ENCODE peak calls at places on chromosome 5, in eight cellular contexts. B, Z, H, E, U, I, P and M are unnamed samples.

GRCh38 chr5:111083323-111083722 is 8.8 kb upstream of the WDR36 start:
- DNase-seq in B (no peak), Z (no peak), H (peak; percentile 81), E (no peak), U (no peak), I (no peak), P (no peak), M (no peak)

GRCh38 chr5:128649183-128649582 is 111.1 kb upstream of the FBN2 start:
- DNase-seq in B (peak; percentile 58), Z (peak; percentile 86), H (no peak), E (no peak), U (no peak), I (peak; percentile 72), P (no peak), M (no peak)

GRCh38 chr5:103271570-103272289 is 13.2 kb downstream of the MACIR start:
- DNase-seq in B (no peak), Z (peak; percentile 27), H (no peak), E (no peak), U (no peak), I (peak; percentile 19), P (no peak), M (no peak)

GRCh38 chr5:91707521-91707841 is 324.4 kb upstream of the ARRDC3 start:
- DNase-seq in B (no peak), Z (no peak), H (no peak), E (no peak), U (no peak), I (no peak), P (no peak), M (no peak)

GRCh38 chr5:10756539-10756938 is 4.5 kb downstream of the DAP start:
- DNase-seq in B (peak; percentile 36), Z (peak; percentile 38), H (peak; percentile 45), E (no peak), U (peak; percentile 44), I (peak; percentile 78), P (no peak), M (no peak)

GRCh38 chr5:155898284-155898683 is 428.7 kb upstream of the SGCD start:
- DNase-seq in B (no peak), Z (no peak), H (no peak), E (no peak), U (no peak), I (no peak), P (no peak), M (no peak)

GRCh38 chr5:171449426-171449825 is 30.0 kb downstream of the FGF18 start:
- DNase-seq in B (no peak), Z (no peak), H (no peak), E (no peak), U (no peak), I (no peak), P (no peak), M (no peak)

GRCh38 chr5:73278693-73279092 is 105.7 kb downstream of the TMEM174 start:
- DNase-seq in B (no peak), Z (no peak), H (no peak), E (no peak), U (no peak), I (no peak), P (no peak), M (no peak)

GRCh38 chr5:103216137-103216536 is 42.4 kb upstream of the MACIR start:
- DNase-seq in B (no peak), Z (peak; percentile 67), H (no peak), E (no peak), U (no peak), I (no peak), P (no peak), M (no peak)

GRCh38 chr5:87354496-87354895 is 58.2 kb downstream of the CCNH start:
- DNase-seq in B (no peak), Z (no peak), H (no peak), E (no peak), U (no peak), I (no peak), P (no peak), M (no peak)

GRCh38 chr5:138025285-138025684 is 7.6 kb downstream of the FAM13B start:
- DNase-seq in B (no peak), Z (no peak), H (no peak), E (no peak), U (no peak), I (no peak), P (no peak), M (no peak)

GRCh38 chr5:154410786-154411185 is 35.0 kb upstream of the SAP30L start:
- DNase-seq in B (no peak), Z (no peak), H (no peak), E (no peak), U (no peak), I (no peak), P (no peak), M (no peak)

GRCh38 chr5:159571501-159572244 is 241.4 kb upstream of the IL12B start:
- DNase-seq in B (no peak), Z (no peak), H (no peak), E (no peak), U (no peak), I (no peak), P (no peak), M (no peak)

GRCh38 chr5:86525623-86526022 is 92.1 kb upstream of the COX7C start:
- DNase-seq in B (no peak), Z (no peak), H (no peak), E (no peak), U (no peak), I (no peak), P (no peak), M (no peak)

DNA sequence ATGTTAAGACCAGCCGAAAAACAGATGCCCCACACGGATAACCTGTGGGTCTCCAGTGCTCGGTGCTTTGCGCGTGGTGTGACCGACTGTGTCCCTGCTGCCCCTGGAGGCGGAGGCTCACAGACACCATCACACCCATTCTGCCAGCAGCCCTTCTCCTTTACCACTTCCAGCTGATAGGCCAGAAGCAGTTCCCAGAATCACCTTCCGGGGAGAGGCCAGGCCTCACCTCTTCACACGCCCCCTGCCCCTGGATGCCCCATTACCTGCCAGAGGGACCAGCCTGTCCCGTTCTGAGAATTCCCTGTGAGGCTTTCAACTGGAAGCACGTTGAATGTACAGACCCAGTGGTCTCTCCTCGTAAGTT is 21.6 kb upstream of the LRRC14B start:
- DNase-seq in B (no peak), Z (no peak), H (no peak), E (no peak), U (no peak), I (no peak), P (no peak), M (no peak)
- H3K4me3 ChIP-seq in B (no peak overlapping the region), Z (no peak overlapping the region), H (no peak overlapping the region), E (no peak overlapping the region), U (no peak overlapping the region), I (no peak overlapping the region), P (no peak overlapping the region), M (no peak overlapping the region)

GRCh38 chr5:140296289-140296688 is 6.6 kb downstream of the PFDN1 start:
- DNase-seq in B (no peak), Z (peak; percentile 26), H (no peak), E (no peak), U (no peak), I (no peak), P (no peak), M (no peak)

GRCh38 chr5:140294753-140295152 is 8.1 kb downstream of the PFDN1 start:
- DNase-seq in B (no peak), Z (no peak), H (no peak), E (no peak), U (no peak), I (no peak), P (no peak), M (no peak)

GRCh38 chr5:140295414-140295813 is 7.5 kb downstream of the PFDN1 start:
- DNase-seq in B (peak; percentile 92), Z (peak; percentile 98), H (peak; percentile 87), E (no peak), U (peak; percentile 91), I (peak; percentile 93), P (no peak), M (peak; percentile 85)

GRCh38 chr5:140292212-140293040 is 10.5 kb downstream of the PFDN1 start:
- DNase-seq in B (no peak), Z (peak; percentile 24), H (no peak), E (no peak), U (no peak), I (no peak), P (no peak), M (no peak)

GRCh38 chr5:140293091-140293996 is 9.6 kb downstream of the PFDN1 start:
- DNase-seq in B (no peak), Z (peak; percentile 70), H (no peak), E (no peak), U (no peak), I (peak; percentile 66), P (no peak), M (no peak)
- H3K4me3 ChIP-seq in B (no peak overlapping the region), Z (no peak overlapping the region), H (no peak overlapping the region), E (no peak overlapping the region), U (no peak overlapping the region), I (no peak overlapping the region), P (no peak overlapping the region), M (no peak overlapping the region)

GRCh38 chr5:149141224-149141956 is at the start of gene ABLIM3:
- DNase-seq in B (peak; percentile 72), Z (peak; percentile 74), H (peak; percentile 62), E (peak; percentile 51), U (no peak), I (peak; percentile 65), P (peak; percentile 93), M (no peak)

GRCh38 chr5:149141957-149142851 is 911 bp downstream of the ABLIM3 start:
- DNase-seq in B (no peak), Z (peak; percentile 48), H (no peak), E (no peak), U (no peak), I (peak; percentile 50), P (no peak), M (no peak)

GRCh38 chr5:149144637-149145036 is 3.3 kb downstream of the ABLIM3 start:
- DNase-seq in B (no peak), Z (no peak), H (no peak), E (no peak), U (no peak), I (peak; percentile 26), P (no peak), M (no peak)

GRCh38 chr5:149145138-149145537 is 3.8 kb downstream of the ABLIM3 start:
- DNase-seq in B (no peak), Z (no peak), H (no peak), E (no peak), U (no peak), I (no peak), P (no peak), M (no peak)

GRCh38 chr5:149143470-149143869 is 2.2 kb downstream of the ABLIM3 start:
- DNase-seq in B (no peak), Z (peak; percentile 93), H (no peak), E (no peak), U (peak; percentile 36), I (peak; percentile 76), P (no peak), M (no peak)
- H3K4me3 ChIP-seq in B (peak overlapping the region; percentile 24), Z (peak overlapping the region; percentile 44), H (no peak overlapping the region), E (no peak overlapping the region), U (no peak overlapping the region), I (peak overlapping the region; percentile 46), P (no peak overlapping the region), M (no peak overlapping the region)

DNA sequence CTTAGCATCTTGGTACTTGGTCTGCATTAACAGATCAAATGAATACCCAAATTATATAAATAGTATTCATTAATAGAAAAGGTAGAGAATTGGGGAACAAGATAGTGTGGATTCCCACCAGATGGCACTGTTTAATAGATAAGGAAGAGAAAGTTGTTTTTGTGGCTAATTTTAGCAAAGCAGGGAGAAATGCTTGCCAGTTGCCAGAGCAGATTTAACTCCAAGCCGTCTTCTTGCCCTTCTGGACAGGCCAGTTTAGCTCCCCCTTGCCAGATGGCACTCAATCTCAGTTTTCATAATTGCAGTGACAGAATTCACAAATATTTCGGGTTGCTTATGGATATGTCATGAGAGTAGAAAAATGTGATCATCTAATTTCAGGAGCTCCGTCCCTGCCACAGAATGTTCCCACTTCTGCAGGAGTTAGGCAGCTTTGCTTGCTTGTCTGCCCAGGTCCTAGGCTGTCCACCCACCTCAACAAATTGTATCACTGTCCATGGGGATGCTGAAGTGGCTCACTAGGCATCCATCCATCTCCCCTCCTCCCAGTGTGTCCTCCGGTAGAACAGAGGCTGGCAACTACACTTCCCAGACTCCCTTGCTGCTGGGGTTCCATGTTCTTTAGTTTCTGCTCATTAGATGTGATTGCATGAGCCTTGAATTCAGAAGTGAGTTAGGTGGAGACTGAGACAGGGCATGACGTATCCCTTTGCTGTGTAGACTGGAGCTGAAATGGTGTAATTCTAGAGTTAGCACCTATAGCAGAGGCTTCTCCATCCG is 11.8 kb upstream of the HEXB start:
- DNase-seq in B (no peak), Z (peak; percentile 67), H (peak; percentile 66), E (no peak), U (no peak), I (peak; percentile 73), P (no peak), M (no peak)
- H3K4me3 ChIP-seq in B (no peak overlapping the region), Z (no peak overlapping the region), H (no peak overlapping the region), E (no peak overlapping the region), U (no peak overlapping the region), I (peak overlapping the region; percentile 18), P (no peak overlapping the region), M (no peak overlapping the region)